ENCODE peak calls at places on chromosomes 7 and 10, in eight cellular contexts. V is osteoblast, B is hepatocyte, Q is kidney, G is Panc1, T is neural progenitor cell, P is A549, N is left ventricle myocardium inferior. K is an unnamed sample. For H3K4me1, the result is how much of the 10 kb centered on the place peaks cover.

GRCh38 chr10:62025901-62026879 is 124.7 kb downstream of the ARID5B start:
- DNase-seq in B (no peak), V (no peak), T (no peak), P (no peak), N (no peak), G (no peak), Q (no peak), K (no peak)

GRCh38 chr7:22662031-22662430 is 65.0 kb upstream of the IL6 start:
- DNase-seq in G (no peak), Q (no peak), T (no peak), P (no peak), B (no peak), N (no peak), V (no peak), K (no peak)

GRCh38 chr10:26437637-26438461 is at the start of gene APBB1IP:
- DNase-seq in G (no peak), N (peak), V (peak), T (peak), B (peak), Q (peak), P (no peak), K (peak)

GRCh38 chr7:92650391-92650790 is 60.2 kb upstream of the FAM133B start:
- DNase-seq in T (no peak), Q (no peak), V (no peak), P (no peak), G (no peak), N (no peak), B (peak), K (no peak)

GRCh38 chr7:45037876-45038275 is 37.9 kb downstream of the CCM2 start:
- DNase-seq in B (no peak), Q (no peak), V (no peak), G (no peak), P (no peak), T (no peak), N (no peak), K (no peak)

GRCh38 chr10:33377658-33378025 is 43.2 kb upstream of the NRP1 start:
- DNase-seq in N (no peak), T (no peak), Q (no peak), B (no peak), V (no peak), P (no peak), G (no peak), K (no peak)

GRCh38 chr7:7862393-7862792 is 106.2 kb upstream of the GLCCI1 start:
- DNase-seq in N (no peak), P (no peak), Q (no peak), V (no peak), B (no peak), T (no peak), G (no peak), K (no peak)

GRCh38 chr7:366171-366916 is 76.4 kb downstream of the FOXL3 start:
- DNase-seq in N (no peak), G (no peak), P (no peak), B (no peak), T (no peak), Q (peak), V (no peak), K (peak)

GRCh38 chr10:127012071-127012768 is 107.0 kb downstream of the DOCK1 start:
- DNase-seq in G (no peak), B (no peak), Q (no peak), N (no peak), V (no peak), P (no peak), T (no peak), K (no peak)

GRCh38 chr7:90988523-90988922 is 275.7 kb upstream of the FZD1 start:
- DNase-seq in G (no peak), V (no peak), N (no peak), Q (no peak), B (no peak), T (no peak), P (no peak), K (no peak)

GRCh38 chr10:124472071-124472470 is 10.4 kb downstream of the LHPP start:
- DNase-seq in P (no peak), Q (no peak), N (no peak), T (no peak), V (no peak), G (no peak), B (no peak), K (no peak)

GRCh38 chr10:102410427-102411073 is 8.0 kb downstream of the PSD start:
- DNase-seq in Q (peak), N (no peak), V (peak), B (peak), P (no peak), G (no peak), T (peak), K (no peak)

GRCh38 chr7:116227678-116228239 is 17.4 kb downstream of the TES start:
- DNase-seq in T (no peak), V (no peak), B (no peak), G (peak), Q (no peak), N (no peak), P (no peak), K (no peak)

GRCh38 chr7:20577362-20578069 is 38.0 kb upstream of the ABCB5 start:
- DNase-seq in B (no peak), P (no peak), Q (no peak), G (no peak), N (no peak), V (no peak), T (no peak), K (no peak)

GRCh38 chr10:13563481-13564445 is 23.0 kb upstream of the PRPF18 start:
- DNase-seq in Q (no peak), N (no peak), T (no peak), B (no peak), P (no peak), G (no peak), V (no peak), K (no peak)

GRCh38 chr10:46237815-46238510 is 48.8 kb upstream of the ANTXRL start:
- DNase-seq in Q (no peak), P (no peak), T (no peak), B (no peak), N (no peak), G (no peak), V (no peak), K (no peak)

GRCh38 chr7:75951506-75951905 is 36.6 kb downstream of the POR start:
- DNase-seq in T (no peak), N (peak), P (peak), V (peak), G (no peak), B (peak), Q (peak), K (no peak)

GRCh38 chr10:118692911-118693310 is 61.9 kb downstream of the CACUL1 start:
- DNase-seq in N (no peak), T (no peak), P (no peak), Q (no peak), G (no peak), B (no peak), V (peak), K (no peak)

GRCh38 chr7:101699884-101700283 is 70.8 kb upstream of the MYL10 start:
- DNase-seq in T (no peak), V (peak), N (no peak), G (no peak), P (no peak), Q (no peak), B (no peak), K (no peak)

GRCh38 chr7:101705327-101705726 is 76.2 kb upstream of the MYL10 start:
- DNase-seq in G (no peak), V (no peak), B (no peak), Q (no peak), T (no peak), N (no peak), P (no peak), K (peak)

GRCh38 chr7:101700424-101700823 is 71.3 kb upstream of the MYL10 start:
- DNase-seq in Q (no peak), G (no peak), B (no peak), N (no peak), V (no peak), T (no peak), P (no peak), K (no peak)

GRCh38 chr7:101701153-101701794 is 72.2 kb upstream of the MYL10 start:
- DNase-seq in Q (no peak), N (no peak), P (no peak), B (no peak), G (no peak), V (no peak), T (no peak), K (peak)

DNA sequence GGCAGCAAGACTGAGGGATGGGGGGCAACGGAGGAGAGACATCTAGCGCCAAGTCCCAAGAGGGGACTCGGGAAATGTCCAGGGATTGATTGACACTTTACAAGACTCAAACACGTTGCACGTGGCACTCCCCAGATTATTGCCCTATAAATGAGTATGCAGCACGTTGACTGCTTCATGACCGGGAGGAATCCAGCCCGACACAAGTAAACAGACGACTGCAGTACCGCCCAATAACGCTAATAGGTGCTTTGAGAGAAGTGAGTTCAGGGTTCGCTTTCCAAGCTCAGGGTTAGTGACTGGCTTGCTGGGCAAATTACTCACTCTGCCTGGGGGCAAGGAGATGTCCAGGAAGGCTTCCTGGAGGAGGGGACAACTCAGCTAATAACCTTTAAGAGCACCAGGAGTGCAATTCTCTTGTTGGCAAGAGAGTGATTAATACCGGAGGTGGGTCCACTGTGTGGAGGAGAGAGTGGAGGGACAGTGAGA is 73.3 kb upstream of the MYL10 start:
- DNase-seq in G (no peak), B (peak), N (no peak), T (no peak), Q (no peak), V (no peak), P (peak), K (peak)
- TF ChIP-seq CTCF in G (no peak), B (no peak), N (no peak), T (no peak), Q (no peak), V (no peak), P (no peak), K (peak)

GRCh38 chr10:114504769-114505579 is 100.7 kb upstream of the AFAP1L2 start:
- DNase-seq in G (no peak), P (peak), B (peak), V (no peak), T (no peak), Q (no peak), N (no peak), K (no peak)
- H3K4me1 ChIP-seq in G (under half), P (under half), B (under half), V (under half), T (under half), Q (under half), N (half or more), K (under half)

GRCh38 chr7:69879989-69880388 is 281.7 kb downstream of the AUTS2 start:
- DNase-seq in V (no peak), T (no peak), B (no peak), G (no peak), N (no peak), Q (no peak), P (no peak), K (no peak)

GRCh38 chr7:69882269-69882668 is 284.0 kb downstream of the AUTS2 start:
- DNase-seq in V (no peak), Q (no peak), B (no peak), G (no peak), T (no peak), N (no peak), P (no peak), K (no peak)

GRCh38 chr7:69873512-69873911 is 275.2 kb downstream of the AUTS2 start:
- DNase-seq in V (no peak), N (no peak), T (no peak), G (no peak), B (no peak), P (no peak), Q (no peak), K (no peak)

GRCh38 chr7:69880848-69881247 is 282.6 kb downstream of the AUTS2 start:
- DNase-seq in V (no peak), T (no peak), Q (no peak), G (no peak), N (no peak), B (no peak), P (no peak), K (no peak)

GRCh38 chr7:69878015-69878414 is 279.7 kb downstream of the AUTS2 start:
- DNase-seq in N (no peak), P (no peak), Q (no peak), V (no peak), B (no peak), T (no peak), G (no peak), K (no peak)
- TF ChIP-seq CTCF in N (no peak), P (no peak), Q (no peak), V (no peak), B (no peak), T (no peak), G (no peak), K (no peak)

DNA sequence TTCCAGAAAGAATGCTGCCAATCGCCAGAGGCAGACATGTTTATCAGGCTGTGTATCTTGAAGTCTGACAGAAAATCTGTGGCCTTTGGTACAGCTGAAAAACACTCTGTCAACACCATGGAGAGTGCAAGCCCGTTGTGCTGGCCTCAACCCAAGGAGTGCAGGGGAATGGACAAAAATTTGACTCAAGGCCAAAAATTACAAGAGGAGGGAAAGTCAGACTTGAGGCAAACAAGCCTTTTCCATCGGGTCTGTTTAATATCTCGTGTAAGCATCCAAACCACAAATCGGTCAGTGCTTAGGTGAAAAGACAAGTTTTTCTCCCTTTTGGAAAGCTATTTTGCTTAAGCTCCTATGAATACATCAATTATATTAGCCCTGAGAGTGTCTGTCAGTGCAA is 305.3 kb upstream of the NFE2L3 start:
- DNase-seq in T (no peak), V (no peak), Q (peak), G (no peak), N (peak), B (peak), P (no peak), K (peak)
- H3K4me1 ChIP-seq in T (under half), V (half or more), Q (under half), G (under half), N (half or more), B (half or more), P (under half), K (under half)

GRCh38 chr7:47905071-47905920 is 43.0 kb downstream of the PKD1L1 start:
- DNase-seq in P (no peak), T (peak), N (no peak), Q (no peak), V (no peak), G (no peak), B (no peak), K (no peak)

GRCh38 chr7:47897831-47898230 is 50.4 kb downstream of the PKD1L1 start:
- DNase-seq in G (no peak), P (no peak), Q (no peak), B (no peak), N (no peak), V (no peak), T (no peak), K (no peak)

GRCh38 chr7:47896809-47897423 is 51.4 kb downstream of the PKD1L1 start:
- DNase-seq in P (no peak), Q (no peak), G (no peak), T (peak), V (no peak), N (no peak), B (no peak), K (no peak)

GRCh38 chr7:47902013-47902412 is 46.3 kb downstream of the PKD1L1 start:
- DNase-seq in G (no peak), P (no peak), N (no peak), B (no peak), T (no peak), Q (no peak), V (no peak), K (no peak)

DNA sequence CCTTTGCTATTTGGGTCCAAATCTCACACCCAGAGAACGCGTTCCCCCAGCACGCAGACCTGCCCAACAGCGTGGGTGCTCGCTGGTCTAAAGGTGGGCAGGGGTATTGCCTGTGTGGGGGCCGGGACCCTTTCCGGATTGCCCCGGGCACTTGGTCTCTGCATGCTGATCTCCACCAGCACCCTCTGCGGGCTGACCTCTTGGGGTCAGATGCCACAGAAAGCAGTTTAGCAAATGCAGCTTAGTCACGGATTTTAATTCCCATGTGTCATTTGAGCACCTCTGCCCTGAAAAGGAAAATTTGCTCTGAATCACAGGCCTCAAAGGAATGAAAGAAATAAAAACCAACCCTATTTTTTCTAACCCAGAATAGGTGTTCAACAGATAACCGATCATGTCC is 46.7 kb downstream of the PKD1L1 start:
- DNase-seq in B (no peak), Q (no peak), G (peak), P (no peak), T (peak), N (no peak), V (peak), K (no peak)
- TF ChIP-seq CTCF in B (no peak), Q (no peak), G (no peak), P (no peak), T (no peak), N (no peak), V (no peak), K (no peak)

K was measured in mucosa of descending colon.